ENCODE peak calls at places on chromosome X, in nine cellular contexts. K, A, F, I, B, C, P, G and X are unnamed samples.

GRCh38 chrX:39158801-39159657 is 357.8 kb downstream of the MID1IP1 start:
- DNase-seq in K (no peak), A (no peak), F (no peak), I (peak; percentile 33), B (peak; percentile 31), C (no peak), P (peak; percentile 95), G (no peak), X (no peak)

GRCh38 chrX:103614999-103615398 is 7.2 kb downstream of the TCEAL3 start:
- DNase-seq in K (no peak), A (no peak), F (no peak), I (peak; percentile 90), B (peak; percentile 28), C (no peak), P (no peak), G (no peak), X (no peak)

GRCh38 chrX:45664727-45665290 is 464.1 kb upstream of the DIPK2B start:
- DNase-seq in K (no peak), A (no peak), F (no peak), I (no peak), B (no peak), C (no peak), P (no peak), G (no peak), X (peak; percentile 69)

GRCh38 chrX:123422875-123423274 is 238.8 kb downstream of the GRIA3 start:
- DNase-seq in K (peak; percentile 51), A (no peak), F (peak; percentile 9), I (peak; percentile 53), B (peak; percentile 27), C (peak; percentile 17), P (peak; percentile 19), G (peak; percentile 9), X (no peak)

GRCh38 chrX:46686003-46686645 is 72.8 kb downstream of the SLC9A7 start:
- DNase-seq in K (peak; percentile 57), A (peak; percentile 32), F (peak; percentile 44), I (peak; percentile 53), B (peak; percentile 24), C (peak; percentile 21), P (peak; percentile 40), G (peak; percentile 22), X (no peak)

GRCh38 chrX:109936598-109936997 is 66.3 kb upstream of the TMEM164 start:
- DNase-seq in K (no peak), A (no peak), F (no peak), I (no peak), B (no peak), C (no peak), P (no peak), G (no peak), X (no peak)

GRCh38 chrX:53990201-53990600 is 54.1 kb downstream of the PHF8 start:
- DNase-seq in K (no peak), A (no peak), F (no peak), I (no peak), B (no peak), C (no peak), P (no peak), G (no peak), X (no peak)

GRCh38 chrX:45322382-45322781 is 121.7 kb upstream of the DIPK2B start:
- DNase-seq in K (peak; percentile 59), A (no peak), F (peak; percentile 34), I (peak; percentile 92), B (peak; percentile 74), C (peak; percentile 48), P (peak; percentile 72), G (no peak), X (no peak)

GRCh38 chrX:125407314-125407713 is 87.6 kb downstream of the TEX13C start:
- DNase-seq in K (no peak), A (no peak), F (no peak), I (peak; percentile 54), B (no peak), C (no peak), P (no peak), G (no peak), X (no peak)
- H3K9ac ChIP-seq in K (no peak overlapping the region), A (no peak overlapping the region), F (no peak overlapping the region), I (no peak overlapping the region), B (no peak overlapping the region), C (no peak overlapping the region), P (no peak overlapping the region), G (no peak overlapping the region), X (no peak overlapping the region)

GRCh38 chrX:15497865-15498264 is 2.7 kb upstream of the BMX start:
- DNase-seq in K (peak; percentile 94), A (peak; percentile 39), F (peak; percentile 78), I (peak; percentile 76), B (peak; percentile 66), C (peak; percentile 77), P (peak; percentile 46), G (peak; percentile 82), X (no peak)

GRCh38 chrX:15495801-15496200 is 2.7 kb upstream of the PIR start:
- DNase-seq in K (no peak), A (no peak), F (no peak), I (no peak), B (no peak), C (no peak), P (no peak), G (no peak), X (no peak)

GRCh38 chrX:15496809-15497208 is 3.7 kb upstream of the PIR start:
- DNase-seq in K (no peak), A (no peak), F (no peak), I (no peak), B (peak; percentile 3), C (no peak), P (no peak), G (no peak), X (no peak)

GRCh38 chrX:15498741-15499140 is 1.9 kb upstream of the BMX start:
- DNase-seq in K (no peak), A (no peak), F (no peak), I (no peak), B (no peak), C (no peak), P (no peak), G (no peak), X (no peak)

DNA sequence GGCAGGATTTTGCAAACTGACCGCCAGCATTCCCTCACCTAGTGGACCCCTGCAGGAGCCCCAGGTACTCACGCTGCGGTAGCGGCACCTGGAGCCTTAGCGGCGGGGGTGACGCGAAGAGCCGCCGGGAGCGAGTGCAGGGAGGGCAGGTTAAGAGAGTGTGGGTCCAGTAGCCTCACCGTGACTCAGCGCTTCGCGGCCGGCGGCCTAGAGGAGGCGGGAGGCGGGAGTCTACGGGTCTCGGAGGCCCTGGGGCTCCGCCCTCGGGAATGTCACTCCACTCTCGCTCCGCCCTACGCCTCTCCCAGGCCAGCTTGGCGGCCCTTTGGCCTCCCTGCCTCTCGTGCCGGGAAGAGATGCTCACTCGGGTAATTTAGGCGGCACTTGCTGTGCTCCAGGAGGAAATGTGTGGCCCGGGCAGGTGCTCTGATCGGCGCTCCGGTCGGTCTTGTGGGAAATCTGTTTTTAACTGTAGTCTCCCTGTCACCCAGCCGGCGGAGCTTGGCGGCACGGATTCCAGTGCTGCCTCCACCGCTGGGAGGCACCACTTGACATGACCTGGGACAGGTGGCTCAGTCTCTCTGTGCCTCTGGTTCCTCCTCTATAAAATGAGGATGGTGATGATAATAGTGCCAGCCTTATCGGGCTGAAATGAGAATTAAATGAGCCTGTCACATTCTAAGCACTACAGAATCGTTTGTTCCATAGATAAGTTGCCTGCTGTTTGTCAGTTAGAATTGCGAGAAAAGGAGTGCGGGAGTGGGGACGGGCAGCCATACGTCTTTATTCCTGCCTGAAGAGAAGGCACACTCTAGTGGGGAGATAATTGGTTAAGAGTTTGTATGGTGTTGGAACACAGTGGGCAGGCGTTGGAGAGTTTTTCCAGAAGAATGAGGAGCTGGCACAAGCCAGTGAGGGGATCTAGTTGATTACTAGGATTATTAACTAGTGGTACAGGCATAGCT is at the start of gene PIR:
- DNase-seq in K (peak; percentile 99), A (peak; percentile 66), F (peak; percentile 98), I (peak; percentile 92), B (peak; percentile 95), C (peak; percentile 88), P (peak; percentile 87), G (peak; percentile 91), X (peak; percentile 93)
- H3K9ac ChIP-seq in K (peak within 1 kb of the TSS; percentile 78), A (no peak within 1 kb of the TSS), F (peak within 1 kb of the TSS; percentile 19), I (peak within 1 kb of the TSS; percentile 94), B (peak within 1 kb of the TSS; percentile 80), C (peak within 1 kb of the TSS; percentile 51), P (peak within 1 kb of the TSS; percentile 84), G (peak within 1 kb of the TSS; percentile 58), X (no peak within 1 kb of the TSS)

DNA sequence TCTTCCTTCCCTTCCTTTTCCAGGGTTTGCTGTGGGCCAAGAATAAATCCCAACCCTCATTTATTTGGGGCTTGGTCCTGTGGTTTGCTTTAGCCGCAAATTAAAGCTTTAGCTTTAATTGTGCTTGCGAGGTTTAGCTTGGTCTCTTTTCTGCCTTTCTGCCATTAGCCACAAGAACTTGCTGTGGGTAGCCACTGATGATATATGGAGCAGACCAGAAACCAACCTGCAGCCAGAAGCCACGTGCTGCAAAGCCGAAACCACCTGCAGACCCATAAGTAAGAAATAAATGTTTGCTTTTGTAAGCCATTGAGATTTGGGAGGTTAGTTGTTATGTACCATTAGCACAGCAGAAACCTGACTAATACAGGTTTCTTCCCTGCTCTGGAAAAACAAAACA is 89.8 kb upstream of the S100G start:
- DNase-seq in K (no peak), A (no peak), F (no peak), I (no peak), B (no peak), C (no peak), P (no peak), G (no peak), X (no peak)
- H3K9ac ChIP-seq in K (no peak overlapping the region), A (no peak overlapping the region), F (no peak overlapping the region), I (no peak overlapping the region), B (no peak overlapping the region), C (no peak overlapping the region), P (no peak overlapping the region), G (no peak overlapping the region), X (no peak overlapping the region)

GRCh38 chrX:68440940-68441339 is 7.6 kb upstream of the OPHN1 start:
- DNase-seq in K (no peak), A (no peak), F (no peak), I (peak; percentile 74), B (peak; percentile 25), C (peak; percentile 83), P (peak; percentile 59), G (peak; percentile 20), X (no peak)
- H3K9ac ChIP-seq in K (no peak overlapping the region), A (no peak overlapping the region), F (no peak overlapping the region), I (no peak overlapping the region), B (no peak overlapping the region), C (no peak overlapping the region), P (peak overlapping the region; percentile 5), G (no peak overlapping the region), X (no peak overlapping the region)